ENCODE peak calls at places on chromosomes 13 and 19, in ten cellular contexts. L is CD4-positive, alpha-beta T cell; X is heart left ventricle; C is cardiac muscle cell; V is BJ; B is neural crest cell; H is AG04449; R is AG09319; D is AG10803; J is thoracic aorta. U is an unnamed sample.

GRCh38 chr19:15551183-15552004 is 43.1 kb downstream of the CYP4F22 start:
- DNase-seq in L (peak), X (peak), C (peak), V (no peak), B (no peak), H (no peak), R (no peak), D (no peak), J (no peak), U (peak)

GRCh38 chr13:97933736-97934135 is 19.7 kb upstream of the IPO5 start:
- DNase-seq in L (no peak), X (no peak), C (no peak), V (no peak), B (no peak), H (no peak), R (no peak), D (no peak), J (no peak), U (no peak)

GRCh38 chr13:38452656-38453055 is 103.0 kb downstream of the UFM1 start:
- DNase-seq in L (no peak), X (no peak), C (no peak), V (no peak), B (no peak), H (no peak), R (no peak), D (no peak), J (no peak), U (no peak)

GRCh38 chr13:77737583-77738200 is 40.2 kb downstream of the SLAIN1 start:
- DNase-seq in L (no peak), X (no peak), C (no peak), V (no peak), B (no peak), H (no peak), R (no peak), D (no peak), J (no peak), U (no peak)

GRCh38 chr19:18590273-18591272 is 2.0 kb downstream of the REX1BD start:
- DNase-seq in L (no peak), X (peak), C (peak), V (no peak), B (peak), H (no peak), R (no peak), D (peak), J (no peak), U (peak)

GRCh38 chr19:45418812-45419211 is 4.9 kb downstream of the ERCC1 start:
- DNase-seq in L (no peak), X (no peak), C (no peak), V (no peak), B (no peak), H (no peak), R (no peak), D (no peak), J (no peak), U (no peak)

GRCh38 chr19:5803441-5803751 is 1.5 kb upstream of the NRTN start:
- DNase-seq in L (no peak), X (no peak), C (no peak), V (no peak), B (no peak), H (no peak), R (no peak), D (no peak), J (no peak), U (no peak)

GRCh38 chr19:55454787-55455243 is 6.6 kb downstream of the ISOC2 start:
- DNase-seq in L (peak), X (no peak), C (peak), V (no peak), B (peak), H (no peak), R (no peak), D (peak), J (no peak), U (peak)

GRCh38 chr19:6044056-6044805 is 66.1 kb downstream of the RFX2 start:
- DNase-seq in L (no peak), X (no peak), C (no peak), V (no peak), B (no peak), H (no peak), R (no peak), D (no peak), J (no peak), U (no peak)

GRCh38 chr13:95281258-95281602 is 20.0 kb downstream of the ABCC4 start:
- DNase-seq in L (no peak), X (no peak), C (no peak), V (no peak), B (no peak), H (no peak), R (no peak), D (peak), J (no peak), U (no peak)

GRCh38 chr13:50684366-50684765 is 159.1 kb downstream of the DLEU7 start:
- DNase-seq in L (no peak), X (peak), C (no peak), V (no peak), B (no peak), H (no peak), R (no peak), D (no peak), J (no peak), U (no peak)

GRCh38 chr13:67278230-67278629 is 48.1 kb upstream of the PCDH9 start:
- DNase-seq in L (no peak), X (no peak), C (peak), V (peak), B (no peak), H (no peak), R (no peak), D (peak), J (no peak), U (no peak)

GRCh38 chr13:39209731-39210633 is 171.7 kb downstream of the NHLRC3 start:
- DNase-seq in L (no peak), X (no peak), C (peak), V (no peak), B (no peak), H (peak), R (no peak), D (no peak), J (no peak), U (no peak)

GRCh38 chr13:113052971-113053370 is 52.6 kb upstream of the F7 start:
- DNase-seq in L (no peak), X (peak), C (no peak), V (no peak), B (no peak), H (no peak), R (no peak), D (no peak), J (no peak), U (no peak)

GRCh38 chr19:3373971-3374368 is 7.6 kb downstream of the NFIC start:
- DNase-seq in L (no peak), X (no peak), C (no peak), V (no peak), B (no peak), H (no peak), R (no peak), D (no peak), J (no peak), U (no peak)

GRCh38 chr19:53013621-53014020 is at the start of gene ERVV-1:
- DNase-seq in L (no peak), X (no peak), C (no peak), V (no peak), B (no peak), H (no peak), R (no peak), D (no peak), J (no peak), U (no peak)

GRCh38 chr19:53357821-53358581 is 7.5 kb upstream of the ZNF525 start:
- DNase-seq in L (no peak), X (no peak), C (no peak), V (no peak), B (no peak), H (no peak), R (no peak), D (no peak), J (no peak), U (no peak)

GRCh38 chr19:40612831-40613668 is 11.9 kb downstream of the LTBP4 start:
- DNase-seq in L (peak), X (peak), C (peak), V (no peak), B (no peak), H (no peak), R (no peak), D (no peak), J (no peak), U (peak)

GRCh38 chr19:18674616-18675015 is 8.9 kb upstream of the CRTC1 start:
- DNase-seq in L (no peak), X (peak), C (no peak), V (no peak), B (no peak), H (no peak), R (no peak), D (no peak), J (no peak), U (no peak)

GRCh38 chr19:50720921-50721291 is 1.3 kb upstream of the SHANK1 start:
- DNase-seq in L (no peak), X (no peak), C (no peak), V (no peak), B (no peak), H (no peak), R (peak), D (peak), J (no peak), U (no peak)

GRCh38 chr19:53771133-53771532 is 53.0 kb downstream of the NLRP12 start:
- DNase-seq in L (no peak), X (no peak), C (no peak), V (no peak), B (no peak), H (no peak), R (no peak), D (no peak), J (no peak), U (no peak)

GRCh38 chr13:89883893-89884448 is 1463.5 kb upstream of the MIR17HG start:
- DNase-seq in L (no peak), X (no peak), C (no peak), V (no peak), B (no peak), H (no peak), R (no peak), D (no peak), J (no peak), U (no peak)

GRCh38 chr13:89878904-89879303 is 1468.6 kb upstream of the MIR17HG start:
- DNase-seq in L (no peak), X (no peak), C (no peak), V (no peak), B (no peak), H (no peak), R (no peak), D (no peak), J (no peak), U (no peak)

DNA sequence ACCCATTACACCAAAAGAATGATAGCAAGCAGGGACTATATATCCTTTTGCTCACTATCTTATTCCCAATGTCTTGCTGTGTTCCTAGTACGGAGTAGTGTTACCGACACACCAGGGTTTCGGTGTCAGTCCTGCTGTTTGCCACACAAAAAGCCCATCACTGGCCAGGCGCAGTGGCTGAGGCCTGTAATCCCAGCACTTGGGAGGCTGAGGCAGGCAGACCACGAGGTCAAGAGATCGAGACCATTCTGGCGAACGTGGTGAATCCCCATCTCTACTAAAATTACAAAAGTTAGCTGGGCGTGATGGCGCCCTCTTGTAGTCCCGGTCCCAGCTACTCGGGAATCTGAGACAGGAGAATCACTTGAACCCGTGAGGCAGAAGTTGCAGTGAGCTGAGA is 1467.3 kb upstream of the MIR17HG start:
- DNase-seq in L (no peak), X (no peak), C (no peak), V (no peak), B (no peak), H (no peak), R (no peak), D (no peak), J (no peak), U (no peak)
- TF ChIP-seq CTCF in L (no peak), X (no peak), C (no peak), V (no peak), B (no peak), H (no peak), R (no peak), D (no peak), J (no peak), U (no peak)

GRCh38 chr19:35168261-35168660 is 13.7 kb downstream of the FXYD5 start:
- DNase-seq in L (no peak), X (no peak), C (no peak), V (no peak), B (no peak), H (no peak), R (no peak), D (no peak), J (no peak), U (peak)
- TF ChIP-seq CTCF in L (no peak), X (no peak), C (no peak), V (peak), B (no peak), H (no peak), R (no peak), D (peak), J (no peak), U (no peak)

DNA sequence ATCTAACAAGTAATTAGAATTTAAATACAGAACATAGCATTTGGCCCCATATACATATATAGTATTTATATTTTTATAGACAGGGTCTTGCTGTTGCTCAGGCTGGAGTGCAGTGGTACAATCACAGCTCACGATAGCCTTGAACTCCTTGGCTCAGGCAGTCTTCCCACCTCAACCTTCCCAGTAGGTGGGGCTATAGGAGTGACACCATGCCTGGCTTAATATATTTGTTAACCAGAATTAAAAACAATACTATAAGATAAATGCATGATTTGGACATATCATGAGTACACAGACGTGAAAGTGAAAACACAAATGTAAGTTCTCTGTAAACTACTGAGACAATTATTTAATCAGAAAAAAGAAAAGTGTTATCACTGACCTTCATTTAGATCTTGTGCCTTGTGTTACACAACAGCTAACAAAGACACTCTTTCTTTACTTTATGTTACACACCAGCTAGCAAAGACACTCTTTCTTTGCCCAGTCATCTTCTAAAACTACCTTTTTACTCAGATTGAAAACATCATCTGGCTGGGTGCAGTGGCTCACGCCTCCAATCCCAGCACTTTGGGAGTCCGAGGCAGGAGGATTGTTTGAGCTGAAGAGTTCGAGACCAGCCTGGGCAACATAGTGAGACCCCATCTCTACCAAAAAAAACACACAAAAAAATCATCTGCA is 22.6 kb downstream of the CARS2 start:
- DNase-seq in L (no peak), X (no peak), C (peak), V (no peak), B (no peak), H (no peak), R (no peak), D (peak), J (no peak), U (no peak)
- TF ChIP-seq CTCF in L (peak), X (no peak), C (peak), V (peak), B (peak), H (peak), R (peak), D (peak), J (no peak), U (peak)

GRCh38 chr19:42292963-42293362 is 9.0 kb upstream of the PRR19 start:
- DNase-seq in L (no peak), X (no peak), C (no peak), V (no peak), B (no peak), H (no peak), R (no peak), D (no peak), J (no peak), U (no peak)
- TF ChIP-seq CTCF in L (no peak), X (no peak), C (no peak), V (no peak), B (no peak), H (no peak), R (no peak), D (no peak), J (no peak), U (no peak)